ENCODE peak calls at places on chromosomes 12 and 14, in ten cellular contexts. One of them, this sample, is unnamed.

GRCh38 chr14:94971750-94972149 is 185.6 kb downstream of the DICER1 start:
- DNase-seq in AG08396: no peak
- DNase-seq in nephron progenitor cell: no peak
- DNase-seq in central memory CD4-positive, alpha-beta T cell: no peak
- DNase-seq in T-helper 9 cell: no peak
- DNase-seq in NCI-H345: no peak
- DNase-seq in NAMALWA: no peak
- DNase-seq in activated B cell treated with CpG ODN at 0.5 μM for 24 hours: no peak
- DNase-seq in activated T-helper 1 cell treated with anti-CD3 and anti-CD28 coated beads, Interleukin-12 subunit alpha, Interleukin-12 subunit beta, Interleukin-2, Interleukin-4 antibody, amounts not matched to agents 30 ng/mL and 10 ng/mL and 1 ng/mL, durations not matched to agents 14 hours and 24 hours and 36 hours: no peak
- DNase-seq in effector CD8-positive, alpha-beta T cell: no peak
- DNase-seq in this sample: no peak

GRCh38 chr14:100846309-100846859 is 20.5 kb downstream of the MEG3 start:
- DNase-seq in AG08396: no peak
- DNase-seq in nephron progenitor cell: no peak
- DNase-seq in central memory CD4-positive, alpha-beta T cell: no peak
- DNase-seq in T-helper 9 cell: no peak
- DNase-seq in NCI-H345: no peak
- DNase-seq in NAMALWA: no peak
- DNase-seq in activated B cell treated with CpG ODN at 0.5 μM for 24 hours: no peak
- DNase-seq in activated T-helper 1 cell treated with anti-CD3 and anti-CD28 coated beads, Interleukin-12 subunit alpha, Interleukin-12 subunit beta, Interleukin-2, Interleukin-4 antibody, amounts not matched to agents 30 ng/mL and 10 ng/mL and 1 ng/mL, durations not matched to agents 14 hours and 24 hours and 36 hours: no peak
- DNase-seq in effector CD8-positive, alpha-beta T cell: no peak
- DNase-seq in this sample: no peak

GRCh38 chr14:22980672-22981089 is 1.7 kb downstream of the AJUBA start:
- DNase-seq in AG08396: peak
- DNase-seq in nephron progenitor cell: peak
- DNase-seq in central memory CD4-positive, alpha-beta T cell: no peak
- DNase-seq in T-helper 9 cell: peak
- DNase-seq in NCI-H345: no peak
- DNase-seq in NAMALWA: no peak
- DNase-seq in activated B cell treated with CpG ODN at 0.5 μM for 24 hours: no peak
- DNase-seq in activated T-helper 1 cell treated with anti-CD3 and anti-CD28 coated beads, Interleukin-12 subunit alpha, Interleukin-12 subunit beta, Interleukin-2, Interleukin-4 antibody, amounts not matched to agents 30 ng/mL and 10 ng/mL and 1 ng/mL, durations not matched to agents 14 hours and 24 hours and 36 hours: no peak
- DNase-seq in effector CD8-positive, alpha-beta T cell: peak
- DNase-seq in this sample: no peak

GRCh38 chr12:45729233-45730115 is at the start of gene ARID2:
- DNase-seq in AG08396: peak
- DNase-seq in nephron progenitor cell: peak
- DNase-seq in central memory CD4-positive, alpha-beta T cell: peak
- DNase-seq in T-helper 9 cell: peak
- DNase-seq in NCI-H345: peak
- DNase-seq in NAMALWA: peak
- DNase-seq in activated B cell treated with CpG ODN at 0.5 μM for 24 hours: peak
- DNase-seq in activated T-helper 1 cell treated with anti-CD3 and anti-CD28 coated beads, Interleukin-12 subunit alpha, Interleukin-12 subunit beta, Interleukin-2, Interleukin-4 antibody, amounts not matched to agents 30 ng/mL and 10 ng/mL and 1 ng/mL, durations not matched to agents 14 hours and 24 hours and 36 hours: peak
- DNase-seq in effector CD8-positive, alpha-beta T cell: peak
- DNase-seq in this sample: peak

GRCh38 chr12:124545508-124546418 is 21.6 kb downstream of the NCOR2 start:
- DNase-seq in AG08396: no peak
- DNase-seq in nephron progenitor cell: no peak
- DNase-seq in central memory CD4-positive, alpha-beta T cell: no peak
- DNase-seq in T-helper 9 cell: no peak
- DNase-seq in NCI-H345: no peak
- DNase-seq in NAMALWA: no peak
- DNase-seq in activated B cell treated with CpG ODN at 0.5 μM for 24 hours: peak
- DNase-seq in activated T-helper 1 cell treated with anti-CD3 and anti-CD28 coated beads, Interleukin-12 subunit alpha, Interleukin-12 subunit beta, Interleukin-2, Interleukin-4 antibody, amounts not matched to agents 30 ng/mL and 10 ng/mL and 1 ng/mL, durations not matched to agents 14 hours and 24 hours and 36 hours: peak
- DNase-seq in effector CD8-positive, alpha-beta T cell: no peak
- DNase-seq in this sample: peak

GRCh38 chr14:92926180-92926845 is 3.4 kb downstream of the CHGA start:
- DNase-seq in AG08396: no peak
- DNase-seq in nephron progenitor cell: no peak
- DNase-seq in central memory CD4-positive, alpha-beta T cell: no peak
- DNase-seq in T-helper 9 cell: no peak
- DNase-seq in NCI-H345: no peak
- DNase-seq in NAMALWA: no peak
- DNase-seq in activated B cell treated with CpG ODN at 0.5 μM for 24 hours: no peak
- DNase-seq in activated T-helper 1 cell treated with anti-CD3 and anti-CD28 coated beads, Interleukin-12 subunit alpha, Interleukin-12 subunit beta, Interleukin-2, Interleukin-4 antibody, amounts not matched to agents 30 ng/mL and 10 ng/mL and 1 ng/mL, durations not matched to agents 14 hours and 24 hours and 36 hours: no peak
- DNase-seq in effector CD8-positive, alpha-beta T cell: no peak
- DNase-seq in this sample: no peak

GRCh38 chr14:64732066-64732465 is 27.8 kb downstream of the PLEKHG3 start:
- DNase-seq in AG08396: no peak
- DNase-seq in nephron progenitor cell: no peak
- DNase-seq in central memory CD4-positive, alpha-beta T cell: no peak
- DNase-seq in T-helper 9 cell: no peak
- DNase-seq in NCI-H345: no peak
- DNase-seq in NAMALWA: no peak
- DNase-seq in activated B cell treated with CpG ODN at 0.5 μM for 24 hours: no peak
- DNase-seq in activated T-helper 1 cell treated with anti-CD3 and anti-CD28 coated beads, Interleukin-12 subunit alpha, Interleukin-12 subunit beta, Interleukin-2, Interleukin-4 antibody, amounts not matched to agents 30 ng/mL and 10 ng/mL and 1 ng/mL, durations not matched to agents 14 hours and 24 hours and 36 hours: no peak
- DNase-seq in effector CD8-positive, alpha-beta T cell: no peak
- DNase-seq in this sample: no peak

GRCh38 chr14:35287481-35288013 is 4.6 kb upstream of the PSMA6 start:
- DNase-seq in AG08396: no peak
- DNase-seq in nephron progenitor cell: no peak
- DNase-seq in central memory CD4-positive, alpha-beta T cell: no peak
- DNase-seq in T-helper 9 cell: no peak
- DNase-seq in NCI-H345: no peak
- DNase-seq in NAMALWA: no peak
- DNase-seq in activated B cell treated with CpG ODN at 0.5 μM for 24 hours: no peak
- DNase-seq in activated T-helper 1 cell treated with anti-CD3 and anti-CD28 coated beads, Interleukin-12 subunit alpha, Interleukin-12 subunit beta, Interleukin-2, Interleukin-4 antibody, amounts not matched to agents 30 ng/mL and 10 ng/mL and 1 ng/mL, durations not matched to agents 14 hours and 24 hours and 36 hours: peak
- DNase-seq in effector CD8-positive, alpha-beta T cell: no peak
- DNase-seq in this sample: no peak

GRCh38 chr12:124453419-124454351 is 113.7 kb downstream of the NCOR2 start:
- DNase-seq in AG08396: peak
- DNase-seq in nephron progenitor cell: peak
- DNase-seq in central memory CD4-positive, alpha-beta T cell: peak
- DNase-seq in T-helper 9 cell: peak
- DNase-seq in NCI-H345: no peak
- DNase-seq in NAMALWA: peak
- DNase-seq in activated B cell treated with CpG ODN at 0.5 μM for 24 hours: peak
- DNase-seq in activated T-helper 1 cell treated with anti-CD3 and anti-CD28 coated beads, Interleukin-12 subunit alpha, Interleukin-12 subunit beta, Interleukin-2, Interleukin-4 antibody, amounts not matched to agents 30 ng/mL and 10 ng/mL and 1 ng/mL, durations not matched to agents 14 hours and 24 hours and 36 hours: peak
- DNase-seq in effector CD8-positive, alpha-beta T cell: peak
- DNase-seq in this sample: peak

GRCh38 chr12:92955997-92956663 is 27.0 kb upstream of the EEA1 start:
- DNase-seq in AG08396: peak
- DNase-seq in nephron progenitor cell: no peak
- DNase-seq in central memory CD4-positive, alpha-beta T cell: no peak
- DNase-seq in T-helper 9 cell: no peak
- DNase-seq in NCI-H345: no peak
- DNase-seq in NAMALWA: no peak
- DNase-seq in activated B cell treated with CpG ODN at 0.5 μM for 24 hours: no peak
- DNase-seq in activated T-helper 1 cell treated with anti-CD3 and anti-CD28 coated beads, Interleukin-12 subunit alpha, Interleukin-12 subunit beta, Interleukin-2, Interleukin-4 antibody, amounts not matched to agents 30 ng/mL and 10 ng/mL and 1 ng/mL, durations not matched to agents 14 hours and 24 hours and 36 hours: no peak
- DNase-seq in effector CD8-positive, alpha-beta T cell: no peak
- DNase-seq in this sample: no peak

GRCh38 chr12:122437656-122438121 is 15.2 kb upstream of the CLIP1 start:
- DNase-seq in AG08396: peak
- DNase-seq in nephron progenitor cell: no peak
- DNase-seq in central memory CD4-positive, alpha-beta T cell: no peak
- DNase-seq in T-helper 9 cell: no peak
- DNase-seq in NCI-H345: no peak
- DNase-seq in NAMALWA: no peak
- DNase-seq in activated B cell treated with CpG ODN at 0.5 μM for 24 hours: no peak
- DNase-seq in activated T-helper 1 cell treated with anti-CD3 and anti-CD28 coated beads, Interleukin-12 subunit alpha, Interleukin-12 subunit beta, Interleukin-2, Interleukin-4 antibody, amounts not matched to agents 30 ng/mL and 10 ng/mL and 1 ng/mL, durations not matched to agents 14 hours and 24 hours and 36 hours: no peak
- DNase-seq in effector CD8-positive, alpha-beta T cell: no peak
- DNase-seq in this sample: no peak

GRCh38 chr12:56333197-56333678 is 562 bp downstream of the PAN2 start:
- DNase-seq in AG08396: no peak
- DNase-seq in nephron progenitor cell: no peak
- DNase-seq in central memory CD4-positive, alpha-beta T cell: no peak
- DNase-seq in T-helper 9 cell: no peak
- DNase-seq in NCI-H345: no peak
- DNase-seq in NAMALWA: no peak
- DNase-seq in activated B cell treated with CpG ODN at 0.5 μM for 24 hours: no peak
- DNase-seq in activated T-helper 1 cell treated with anti-CD3 and anti-CD28 coated beads, Interleukin-12 subunit alpha, Interleukin-12 subunit beta, Interleukin-2, Interleukin-4 antibody, amounts not matched to agents 30 ng/mL and 10 ng/mL and 1 ng/mL, durations not matched to agents 14 hours and 24 hours and 36 hours: no peak
- DNase-seq in effector CD8-positive, alpha-beta T cell: no peak
- DNase-seq in this sample: no peak

GRCh38 chr14:36666416-36667206 is 5.0 kb downstream of the PAX9 start:
- DNase-seq in AG08396: no peak
- DNase-seq in nephron progenitor cell: peak
- DNase-seq in central memory CD4-positive, alpha-beta T cell: no peak
- DNase-seq in T-helper 9 cell: no peak
- DNase-seq in NCI-H345: peak
- DNase-seq in NAMALWA: no peak
- DNase-seq in activated B cell treated with CpG ODN at 0.5 μM for 24 hours: no peak
- DNase-seq in activated T-helper 1 cell treated with anti-CD3 and anti-CD28 coated beads, Interleukin-12 subunit alpha, Interleukin-12 subunit beta, Interleukin-2, Interleukin-4 antibody, amounts not matched to agents 30 ng/mL and 10 ng/mL and 1 ng/mL, durations not matched to agents 14 hours and 24 hours and 36 hours: no peak
- DNase-seq in effector CD8-positive, alpha-beta T cell: no peak
- DNase-seq in this sample: no peak

GRCh38 chr12:83190631-83191390 is 504.1 kb downstream of the TMTC2 start:
- DNase-seq in AG08396: no peak
- DNase-seq in nephron progenitor cell: no peak
- DNase-seq in central memory CD4-positive, alpha-beta T cell: no peak
- DNase-seq in T-helper 9 cell: no peak
- DNase-seq in NCI-H345: no peak
- DNase-seq in NAMALWA: no peak
- DNase-seq in activated B cell treated with CpG ODN at 0.5 μM for 24 hours: no peak
- DNase-seq in activated T-helper 1 cell treated with anti-CD3 and anti-CD28 coated beads, Interleukin-12 subunit alpha, Interleukin-12 subunit beta, Interleukin-2, Interleukin-4 antibody, amounts not matched to agents 30 ng/mL and 10 ng/mL and 1 ng/mL, durations not matched to agents 14 hours and 24 hours and 36 hours: no peak
- DNase-seq in effector CD8-positive, alpha-beta T cell: no peak
- DNase-seq in this sample: no peak

GRCh38 chr12:45220366-45220931 is 4.6 kb downstream of the ANO6 start:
- DNase-seq in AG08396: no peak
- DNase-seq in nephron progenitor cell: no peak
- DNase-seq in central memory CD4-positive, alpha-beta T cell: no peak
- DNase-seq in T-helper 9 cell: no peak
- DNase-seq in NCI-H345: no peak
- DNase-seq in NAMALWA: no peak
- DNase-seq in activated B cell treated with CpG ODN at 0.5 μM for 24 hours: no peak
- DNase-seq in activated T-helper 1 cell treated with anti-CD3 and anti-CD28 coated beads, Interleukin-12 subunit alpha, Interleukin-12 subunit beta, Interleukin-2, Interleukin-4 antibody, amounts not matched to agents 30 ng/mL and 10 ng/mL and 1 ng/mL, durations not matched to agents 14 hours and 24 hours and 36 hours: no peak
- DNase-seq in effector CD8-positive, alpha-beta T cell: no peak
- DNase-seq in this sample: no peak

GRCh38 chr12:19390208-19390607 is 49.1 kb upstream of the AEBP2 start:
- DNase-seq in AG08396: no peak
- DNase-seq in nephron progenitor cell: no peak
- DNase-seq in central memory CD4-positive, alpha-beta T cell: no peak
- DNase-seq in T-helper 9 cell: no peak
- DNase-seq in NCI-H345: no peak
- DNase-seq in NAMALWA: no peak
- DNase-seq in activated B cell treated with CpG ODN at 0.5 μM for 24 hours: no peak
- DNase-seq in activated T-helper 1 cell treated with anti-CD3 and anti-CD28 coated beads, Interleukin-12 subunit alpha, Interleukin-12 subunit beta, Interleukin-2, Interleukin-4 antibody, amounts not matched to agents 30 ng/mL and 10 ng/mL and 1 ng/mL, durations not matched to agents 14 hours and 24 hours and 36 hours: no peak
- DNase-seq in effector CD8-positive, alpha-beta T cell: no peak
- DNase-seq in this sample: no peak

GRCh38 chr12:630656-631632 is 32.3 kb downstream of the NINJ2 start:
- DNase-seq in AG08396: no peak
- DNase-seq in nephron progenitor cell: no peak
- DNase-seq in central memory CD4-positive, alpha-beta T cell: peak
- DNase-seq in T-helper 9 cell: peak
- DNase-seq in NCI-H345: no peak
- DNase-seq in NAMALWA: peak
- DNase-seq in activated B cell treated with CpG ODN at 0.5 μM for 24 hours: peak
- DNase-seq in activated T-helper 1 cell treated with anti-CD3 and anti-CD28 coated beads, Interleukin-12 subunit alpha, Interleukin-12 subunit beta, Interleukin-2, Interleukin-4 antibody, amounts not matched to agents 30 ng/mL and 10 ng/mL and 1 ng/mL, durations not matched to agents 14 hours and 24 hours and 36 hours: peak
- DNase-seq in effector CD8-positive, alpha-beta T cell: peak
- DNase-seq in this sample: peak

GRCh38 chr12:48788852-48789775 is at the start of gene ADCY6:
- DNase-seq in AG08396: peak
- DNase-seq in nephron progenitor cell: peak
- DNase-seq in central memory CD4-positive, alpha-beta T cell: no peak
- DNase-seq in T-helper 9 cell: no peak
- DNase-seq in NCI-H345: peak
- DNase-seq in NAMALWA: no peak
- DNase-seq in activated B cell treated with CpG ODN at 0.5 μM for 24 hours: no peak
- DNase-seq in activated T-helper 1 cell treated with anti-CD3 and anti-CD28 coated beads, Interleukin-12 subunit alpha, Interleukin-12 subunit beta, Interleukin-2, Interleukin-4 antibody, amounts not matched to agents 30 ng/mL and 10 ng/mL and 1 ng/mL, durations not matched to agents 14 hours and 24 hours and 36 hours: no peak
- DNase-seq in effector CD8-positive, alpha-beta T cell: no peak
- DNase-seq in this sample: peak

GRCh38 chr14:69475194-69475818 is 9.2 kb upstream of the PLEKHD1 start:
- DNase-seq in AG08396: no peak
- DNase-seq in nephron progenitor cell: no peak
- DNase-seq in central memory CD4-positive, alpha-beta T cell: no peak
- DNase-seq in T-helper 9 cell: no peak
- DNase-seq in NCI-H345: peak
- DNase-seq in NAMALWA: peak
- DNase-seq in activated B cell treated with CpG ODN at 0.5 μM for 24 hours: no peak
- DNase-seq in activated T-helper 1 cell treated with anti-CD3 and anti-CD28 coated beads, Interleukin-12 subunit alpha, Interleukin-12 subunit beta, Interleukin-2, Interleukin-4 antibody, amounts not matched to agents 30 ng/mL and 10 ng/mL and 1 ng/mL, durations not matched to agents 14 hours and 24 hours and 36 hours: no peak
- DNase-seq in effector CD8-positive, alpha-beta T cell: no peak
- DNase-seq in this sample: peak

GRCh38 chr12:97643961-97644360 is 181.4 kb downstream of the RMST start:
- DNase-seq in AG08396: no peak
- DNase-seq in nephron progenitor cell: peak
- DNase-seq in central memory CD4-positive, alpha-beta T cell: no peak
- DNase-seq in T-helper 9 cell: no peak
- DNase-seq in NCI-H345: no peak
- DNase-seq in NAMALWA: no peak
- DNase-seq in activated B cell treated with CpG ODN at 0.5 μM for 24 hours: no peak
- DNase-seq in activated T-helper 1 cell treated with anti-CD3 and anti-CD28 coated beads, Interleukin-12 subunit alpha, Interleukin-12 subunit beta, Interleukin-2, Interleukin-4 antibody, amounts not matched to agents 30 ng/mL and 10 ng/mL and 1 ng/mL, durations not matched to agents 14 hours and 24 hours and 36 hours: no peak
- DNase-seq in effector CD8-positive, alpha-beta T cell: no peak
- DNase-seq in this sample: no peak

GRCh38 chr12:113634982-113635381 is 163.3 kb upstream of the LHX5 start:
- DNase-seq in AG08396: no peak
- DNase-seq in nephron progenitor cell: no peak
- DNase-seq in central memory CD4-positive, alpha-beta T cell: no peak
- DNase-seq in T-helper 9 cell: no peak
- DNase-seq in NCI-H345: no peak
- DNase-seq in NAMALWA: no peak
- DNase-seq in activated B cell treated with CpG ODN at 0.5 μM for 24 hours: no peak
- DNase-seq in activated T-helper 1 cell treated with anti-CD3 and anti-CD28 coated beads, Interleukin-12 subunit alpha, Interleukin-12 subunit beta, Interleukin-2, Interleukin-4 antibody, amounts not matched to agents 30 ng/mL and 10 ng/mL and 1 ng/mL, durations not matched to agents 14 hours and 24 hours and 36 hours: no peak
- DNase-seq in effector CD8-positive, alpha-beta T cell: no peak
- DNase-seq in this sample: no peak

GRCh38 chr12:15152456-15152855 is 68.8 kb downstream of the RERG start:
- DNase-seq in AG08396: no peak
- DNase-seq in nephron progenitor cell: no peak
- DNase-seq in central memory CD4-positive, alpha-beta T cell: no peak
- DNase-seq in T-helper 9 cell: no peak
- DNase-seq in NCI-H345: no peak
- DNase-seq in NAMALWA: no peak
- DNase-seq in activated B cell treated with CpG ODN at 0.5 μM for 24 hours: no peak
- DNase-seq in activated T-helper 1 cell treated with anti-CD3 and anti-CD28 coated beads, Interleukin-12 subunit alpha, Interleukin-12 subunit beta, Interleukin-2, Interleukin-4 antibody, amounts not matched to agents 30 ng/mL and 10 ng/mL and 1 ng/mL, durations not matched to agents 14 hours and 24 hours and 36 hours: no peak
- DNase-seq in effector CD8-positive, alpha-beta T cell: no peak
- DNase-seq in this sample: no peak

GRCh38 chr14:50383618-50384225 is 13.0 kb downstream of the CDKL1 start:
- DNase-seq in AG08396: no peak
- DNase-seq in nephron progenitor cell: no peak
- DNase-seq in central memory CD4-positive, alpha-beta T cell: no peak
- DNase-seq in T-helper 9 cell: no peak
- DNase-seq in NCI-H345: no peak
- DNase-seq in NAMALWA: no peak
- DNase-seq in activated B cell treated with CpG ODN at 0.5 μM for 24 hours: no peak
- DNase-seq in activated T-helper 1 cell treated with anti-CD3 and anti-CD28 coated beads, Interleukin-12 subunit alpha, Interleukin-12 subunit beta, Interleukin-2, Interleukin-4 antibody, amounts not matched to agents 30 ng/mL and 10 ng/mL and 1 ng/mL, durations not matched to agents 14 hours and 24 hours and 36 hours: no peak
- DNase-seq in effector CD8-positive, alpha-beta T cell: no peak
- DNase-seq in this sample: no peak

GRCh38 chr12:88893801-88894200 is 313.5 kb upstream of the KITLG start:
- DNase-seq in AG08396: no peak
- DNase-seq in nephron progenitor cell: no peak
- DNase-seq in central memory CD4-positive, alpha-beta T cell: no peak
- DNase-seq in T-helper 9 cell: no peak
- DNase-seq in NCI-H345: no peak
- DNase-seq in NAMALWA: no peak
- DNase-seq in activated B cell treated with CpG ODN at 0.5 μM for 24 hours: no peak
- DNase-seq in activated T-helper 1 cell treated with anti-CD3 and anti-CD28 coated beads, Interleukin-12 subunit alpha, Interleukin-12 subunit beta, Interleukin-2, Interleukin-4 antibody, amounts not matched to agents 30 ng/mL and 10 ng/mL and 1 ng/mL, durations not matched to agents 14 hours and 24 hours and 36 hours: no peak
- DNase-seq in effector CD8-positive, alpha-beta T cell: no peak
- DNase-seq in this sample: no peak

GRCh38 chr12:1619599-1619998 is 9.4 kb upstream of the WNT5B start:
- DNase-seq in AG08396: no peak
- DNase-seq in nephron progenitor cell: no peak
- DNase-seq in central memory CD4-positive, alpha-beta T cell: no peak
- DNase-seq in T-helper 9 cell: no peak
- DNase-seq in NCI-H345: no peak
- DNase-seq in NAMALWA: no peak
- DNase-seq in activated B cell treated with CpG ODN at 0.5 μM for 24 hours: no peak
- DNase-seq in activated T-helper 1 cell treated with anti-CD3 and anti-CD28 coated beads, Interleukin-12 subunit alpha, Interleukin-12 subunit beta, Interleukin-2, Interleukin-4 antibody, amounts not matched to agents 30 ng/mL and 10 ng/mL and 1 ng/mL, durations not matched to agents 14 hours and 24 hours and 36 hours: no peak
- DNase-seq in effector CD8-positive, alpha-beta T cell: no peak
- DNase-seq in this sample: peak

GRCh38 chr12:12872139-12872933 is 19.0 kb upstream of the GPRC5A start:
- DNase-seq in AG08396: peak
- DNase-seq in nephron progenitor cell: no peak
- DNase-seq in central memory CD4-positive, alpha-beta T cell: no peak
- DNase-seq in T-helper 9 cell: no peak
- DNase-seq in NCI-H345: peak
- DNase-seq in NAMALWA: no peak
- DNase-seq in activated B cell treated with CpG ODN at 0.5 μM for 24 hours: no peak
- DNase-seq in activated T-helper 1 cell treated with anti-CD3 and anti-CD28 coated beads, Interleukin-12 subunit alpha, Interleukin-12 subunit beta, Interleukin-2, Interleukin-4 antibody, amounts not matched to agents 30 ng/mL and 10 ng/mL and 1 ng/mL, durations not matched to agents 14 hours and 24 hours and 36 hours: no peak
- DNase-seq in effector CD8-positive, alpha-beta T cell: no peak
- DNase-seq in this sample: no peak

GRCh38 chr12:79690156-79690605 is 583 bp downstream of the PAWR start:
- DNase-seq in AG08396: peak
- DNase-seq in nephron progenitor cell: no peak
- DNase-seq in central memory CD4-positive, alpha-beta T cell: no peak
- DNase-seq in T-helper 9 cell: no peak
- DNase-seq in NCI-H345: no peak
- DNase-seq in NAMALWA: no peak
- DNase-seq in activated B cell treated with CpG ODN at 0.5 μM for 24 hours: peak
- DNase-seq in activated T-helper 1 cell treated with anti-CD3 and anti-CD28 coated beads, Interleukin-12 subunit alpha, Interleukin-12 subunit beta, Interleukin-2, Interleukin-4 antibody, amounts not matched to agents 30 ng/mL and 10 ng/mL and 1 ng/mL, durations not matched to agents 14 hours and 24 hours and 36 hours: no peak
- DNase-seq in effector CD8-positive, alpha-beta T cell: no peak
- DNase-seq in this sample: peak